ENCODE peak calls at places on chromosomes 3 and 15, in nine cellular contexts. K is NCI-H524; U is uterus; N is bronchial epithelial cell; J is activated CD4-positive, alpha-beta T cell treated with anti-CD3 and anti-CD28 coated beads for 1 hour; B is NCI-H1092 treated with DMSO at 0.1 percent for 48 hours; H is iris pigment epithelial cell; E is NCI-H1417; G is SK-N-SH. M is an unnamed sample.

GRCh38 chr3:170907519-170908234 is 760 bp downstream of the EIF5A2 start:
- DNase-seq in K (peak), U (no peak), N (no peak), J (peak), B (no peak), H (peak), E (peak), G (no peak), M (no peak)

GRCh38 chr3:106114220-106114619 is 245.4 kb upstream of the CBLB start:
- DNase-seq in K (no peak), U (no peak), N (no peak), J (no peak), B (no peak), H (peak), E (no peak), G (no peak), M (no peak)

GRCh38 chr15:79523266-79523665 is 91.1 kb downstream of the MINAR1 start:
- DNase-seq in K (peak), U (no peak), N (no peak), J (no peak), B (no peak), H (no peak), E (peak), G (peak), M (no peak)

GRCh38 chr15:101602801-101603200 is 49.4 kb downstream of the TM2D3 start:
- DNase-seq in K (no peak), U (no peak), N (no peak), J (no peak), B (no peak), H (no peak), E (no peak), G (no peak), M (no peak)

GRCh38 chr3:120683213-120683612 is 1.2 kb upstream of the HGD start:
- DNase-seq in K (no peak), U (no peak), N (no peak), J (no peak), B (no peak), H (peak), E (no peak), G (peak), M (no peak)

GRCh38 chr3:170205302-170205701 is 16.9 kb upstream of the PRKCI start:
- DNase-seq in K (no peak), U (no peak), N (no peak), J (no peak), B (no peak), H (no peak), E (no peak), G (no peak), M (no peak)

GRCh38 chr3:172680684-172681083 is 30.2 kb downstream of the NCEH1 start:
- DNase-seq in K (no peak), U (no peak), N (peak), J (no peak), B (no peak), H (no peak), E (no peak), G (no peak), M (no peak)

GRCh38 chr15:70018646-70019600 is 78.8 kb downstream of the TLE3 start:
- DNase-seq in K (no peak), U (no peak), N (no peak), J (no peak), B (no peak), H (no peak), E (no peak), G (no peak), M (no peak)

GRCh38 chr3:31225923-31226322 is 306.8 kb upstream of the STT3B start:
- DNase-seq in K (no peak), U (no peak), N (no peak), J (no peak), B (no peak), H (no peak), E (no peak), G (no peak), M (no peak)

GRCh38 chr3:151901282-151901945 is 28.0 kb downstream of the SUCNR1 start:
- DNase-seq in K (no peak), U (no peak), N (peak), J (no peak), B (no peak), H (peak), E (no peak), G (no peak), M (no peak)

GRCh38 chr3:12944849-12945248 is 103.5 kb upstream of the RPL32 start:
- DNase-seq in K (no peak), U (no peak), N (no peak), J (no peak), B (no peak), H (no peak), E (no peak), G (no peak), M (no peak)

GRCh38 chr3:127984241-127984975 is 67.8 kb upstream of the SEC61A1 start:
- DNase-seq in K (no peak), U (no peak), N (no peak), J (no peak), B (no peak), H (no peak), E (no peak), G (no peak), M (no peak)

M was measured in non-pigmented ciliary epithelial cell.